ENCODE peak calls at places on chromosomes 2 and 18, in six cellular contexts. R is HCT116, K is T-helper 1 cell, T is fibroblast of mammary gland, C is bronchial epithelial cell, B is HAP-1. X is an unnamed sample.

GRCh38 chr2:71379086-71379485 is 47.5 kb downstream of the ZNF638 start:
- DNase-seq in R (peak; percentile 18), K (no peak), T (peak; percentile 74), C (peak; percentile 58), B (no peak), X (no peak)

GRCh38 chr2:1649103-1649870 is 95.0 kb downstream of the PXDN start:
- DNase-seq in R (no peak), K (no peak), T (no peak), C (no peak), B (no peak), X (no peak)

GRCh38 chr2:234377761-234378341 is 119.0 kb downstream of the ARL4C start:
- DNase-seq in R (no peak), K (no peak), T (peak; percentile 89), C (no peak), B (no peak), X (no peak)

GRCh38 chr18:49340446-49340845 is 120.0 kb downstream of the DYM start:
- DNase-seq in R (no peak), K (no peak), T (peak; percentile 67), C (peak; percentile 25), B (no peak), X (no peak)

GRCh38 chr2:205198130-205198505 is 484.2 kb upstream of the NRP2 start:
- DNase-seq in R (no peak), K (no peak), T (peak; percentile 86), C (no peak), B (no peak), X (no peak)

GRCh38 chr2:74512744-74513604 is 1.3 kb upstream of the TLX2 start:
- DNase-seq in R (no peak), K (no peak), T (no peak), C (no peak), B (no peak), X (no peak)

GRCh38 chr18:22813648-22814328 is 119.3 kb upstream of the RBBP8 start:
- DNase-seq in R (no peak), K (no peak), T (peak; percentile 54), C (peak; percentile 63), B (peak; percentile 33), X (peak; percentile 33)

GRCh38 chr18:22579271-22579670 is 161.6 kb upstream of the CTAGE1 start:
- DNase-seq in R (no peak), K (no peak), T (no peak), C (no peak), B (no peak), X (no peak)

GRCh38 chr18:11177382-11177781 is 28.0 kb upstream of the PIEZO2 start:
- DNase-seq in R (no peak), K (no peak), T (no peak), C (no peak), B (no peak), X (no peak)

GRCh38 chr2:71813801-71814470 is 333.7 kb downstream of the CYP26B1 start:
- DNase-seq in R (no peak), K (no peak), T (peak; percentile 49), C (no peak), B (no peak), X (no peak)

GRCh38 chr18:68275616-68276015 is 439.3 kb downstream of the TMX3 start:
- DNase-seq in R (no peak), K (no peak), T (peak; percentile 73), C (peak; percentile 88), B (no peak), X (no peak)

GRCh38 chr18:74249181-74249968 is 42.4 kb downstream of the CYB5A start:
- DNase-seq in R (no peak), K (no peak), T (peak; percentile 98), C (peak; percentile 91), B (no peak), X (peak; percentile 72)

GRCh38 chr2:161983896-161984295 is 90.1 kb downstream of the DPP4 start:
- DNase-seq in R (no peak), K (no peak), T (peak; percentile 59), C (peak; percentile 57), B (no peak), X (no peak)

GRCh38 chr18:13217971-13218375 is 587 bp upstream of the LDLRAD4 start:
- DNase-seq in R (no peak), K (no peak), T (no peak), C (no peak), B (no peak), X (no peak)

GRCh38 chr2:33395660-33396249 is 80.7 kb upstream of the RASGRP3 start:
- DNase-seq in R (peak; percentile 28), K (peak; percentile 2), T (peak; percentile 78), C (peak; percentile 56), B (peak; percentile 75), X (peak; percentile 78)